ENCODE peak calls at places on chromosomes 7 and 10, in five cellular contexts. F is CD8-positive, alpha-beta memory T cell; W is foreskin fibroblast; J is dorsolateral prefrontal cortex; O is posterior vena cava. E is an unnamed sample.

GRCh38 chr7:128923411-128923800 is 12.9 kb upstream of the KCP start:
- DNase-seq in F (no peak), W (no peak), J (no peak), O (peak), E (no peak)

GRCh38 chr10:72414642-72415041 is 59.9 kb upstream of the DNAJB12 start:
- DNase-seq in F (no peak), W (no peak), J (no peak), O (no peak), E (no peak)

GRCh38 chr7:5693529-5693928 is 87.9 kb downstream of the RNF216 start:
- DNase-seq in F (no peak), W (peak), J (peak), O (no peak), E (no peak)

GRCh38 chr10:21369697-21370096 is 155.8 kb downstream of the SKIDA1 start:
- DNase-seq in F (no peak), W (no peak), J (no peak), O (no peak), E (no peak)

GRCh38 chr7:69756235-69756634 is 158.0 kb downstream of the AUTS2 start:
- DNase-seq in F (no peak), W (no peak), J (no peak), O (no peak), E (no peak)

GRCh38 chr7:117193564-117193963 is 129.3 kb downstream of the WNT2 start:
- DNase-seq in F (no peak), W (no peak), J (no peak), O (no peak), E (no peak)

GRCh38 chr7:34070486-34071323 is 165.4 kb downstream of the BMPER start:
- DNase-seq in F (no peak), W (no peak), J (no peak), O (no peak), E (no peak)

GRCh38 chr7:26863504-26864308 is 684 bp downstream of the SKAP2 start:
- DNase-seq in F (peak), W (peak), J (no peak), O (no peak), E (no peak)

GRCh38 chr10:102580230-102580629 is 64.0 kb upstream of the TRIM8 start:
- DNase-seq in F (no peak), W (peak), J (no peak), O (no peak), E (no peak)

GRCh38 chr10:71447676-71448075 is 51.0 kb downstream of the CDH23 start:
- DNase-seq in F (no peak), W (no peak), J (no peak), O (no peak), E (no peak)

GRCh38 chr7:87212478-87212877 is 7.1 kb downstream of the TMEM243 start:
- DNase-seq in F (no peak), W (no peak), J (no peak), O (no peak), E (no peak)

GRCh38 chr7:7427363-7427762 is 108.3 kb downstream of the COL28A1 start:
- DNase-seq in F (no peak), W (no peak), J (no peak), O (no peak), E (no peak)

GRCh38 chr10:123804716-123805115 is 86.9 kb downstream of the CPXM2 start:
- DNase-seq in F (no peak), W (peak), J (no peak), O (no peak), E (no peak)

GRCh38 chr10:71580415-71580814 is 139.2 kb downstream of the C10orf105 start:
- DNase-seq in F (no peak), W (no peak), J (no peak), O (no peak), E (no peak)

GRCh38 chr10:33335550-33335799 is 1.0 kb upstream of the NRP1 start:
- DNase-seq in F (no peak), W (no peak), J (no peak), O (no peak), E (no peak)

GRCh38 chr10:61592581-61592980 is 70.1 kb upstream of the CABCOCO1 start:
- DNase-seq in F (no peak), W (no peak), J (no peak), O (no peak), E (no peak)

GRCh38 chr7:81294897-81295515 is 376.2 kb upstream of the SEMA3C start:
- DNase-seq in F (no peak), W (no peak), J (peak), O (no peak), E (no peak)

E was measured in T-helper 17 cell.